ENCODE peak calls at places on chromosomes 13 and 19, in ten cellular contexts. One of them, this sample, is unnamed.

GRCh38 chr19:33438016-33438671 is 64.6 kb downstream of the CEBPG start:
- DNase-seq in A549: peak
- DNase-seq in erythroblast: no peak
- DNase-seq in IMR-90: peak
- DNase-seq in tibial nerve: no peak
- DNase-seq in uterus: no peak
- DNase-seq in testis: peak
- DNase-seq in HCT116: no peak
- DNase-seq in heart left ventricle: peak
- DNase-seq in Peyer's patch: no peak
- DNase-seq in this sample: no peak

GRCh38 chr19:50776131-50776530 is 5.9 kb downstream of the GPR32 start:
- DNase-seq in A549: no peak
- DNase-seq in erythroblast: no peak
- DNase-seq in IMR-90: no peak
- DNase-seq in tibial nerve: no peak
- DNase-seq in uterus: no peak
- DNase-seq in testis: no peak
- DNase-seq in HCT116: no peak
- DNase-seq in heart left ventricle: no peak
- DNase-seq in Peyer's patch: no peak
- DNase-seq in this sample: no peak

GRCh38 chr13:28611654-28612131 is 47.2 kb upstream of the POMP start:
- DNase-seq in A549: no peak
- DNase-seq in erythroblast: no peak
- DNase-seq in IMR-90: peak
- DNase-seq in tibial nerve: no peak
- DNase-seq in uterus: no peak
- DNase-seq in testis: no peak
- DNase-seq in HCT116: no peak
- DNase-seq in heart left ventricle: no peak
- DNase-seq in Peyer's patch: no peak
- DNase-seq in this sample: no peak

GRCh38 chr13:33025220-33025744 is 9.1 kb downstream of the KL start:
- DNase-seq in A549: no peak
- DNase-seq in erythroblast: no peak
- DNase-seq in IMR-90: no peak
- DNase-seq in tibial nerve: no peak
- DNase-seq in uterus: no peak
- DNase-seq in testis: no peak
- DNase-seq in HCT116: no peak
- DNase-seq in heart left ventricle: no peak
- DNase-seq in Peyer's patch: no peak
- DNase-seq in this sample: no peak

GRCh38 chr13:112588490-112589297 is 741 bp upstream of the TUBGCP3 start:
- DNase-seq in A549: no peak
- DNase-seq in erythroblast: peak
- DNase-seq in IMR-90: no peak
- DNase-seq in tibial nerve: no peak
- DNase-seq in uterus: no peak
- DNase-seq in testis: no peak
- DNase-seq in HCT116: no peak
- DNase-seq in heart left ventricle: no peak
- DNase-seq in Peyer's patch: no peak
- DNase-seq in this sample: no peak

GRCh38 chr13:114037674-114038073 is 63.8 kb upstream of the C13orf46 start:
- DNase-seq in A549: no peak
- DNase-seq in erythroblast: no peak
- DNase-seq in IMR-90: no peak
- DNase-seq in tibial nerve: no peak
- DNase-seq in uterus: no peak
- DNase-seq in testis: no peak
- DNase-seq in HCT116: no peak
- DNase-seq in heart left ventricle: no peak
- DNase-seq in Peyer's patch: no peak
- DNase-seq in this sample: no peak

GRCh38 chr13:61410266-61410665 is 5.4 kb downstream of the PCDH20 start:
- DNase-seq in A549: no peak
- DNase-seq in erythroblast: no peak
- DNase-seq in IMR-90: no peak
- DNase-seq in tibial nerve: no peak
- DNase-seq in uterus: no peak
- DNase-seq in testis: no peak
- DNase-seq in HCT116: no peak
- DNase-seq in heart left ventricle: no peak
- DNase-seq in Peyer's patch: no peak
- DNase-seq in this sample: no peak

GRCh38 chr19:17488593-17489391 is 18.5 kb downstream of the SLC27A1 start:
- DNase-seq in A549: no peak
- DNase-seq in erythroblast: peak
- DNase-seq in IMR-90: no peak
- DNase-seq in tibial nerve: no peak
- DNase-seq in uterus: peak
- DNase-seq in testis: peak
- DNase-seq in HCT116: peak
- DNase-seq in heart left ventricle: peak
- DNase-seq in Peyer's patch: peak
- DNase-seq in this sample: no peak

GRCh38 chr19:56423985-56424353 is 19.8 kb downstream of the ZNF583 start:
- DNase-seq in A549: no peak
- DNase-seq in erythroblast: no peak
- DNase-seq in IMR-90: no peak
- DNase-seq in tibial nerve: no peak
- DNase-seq in uterus: no peak
- DNase-seq in testis: no peak
- DNase-seq in HCT116: no peak
- DNase-seq in heart left ventricle: no peak
- DNase-seq in Peyer's patch: no peak
- DNase-seq in this sample: no peak

GRCh38 chr19:19109601-19110000 is 28.7 kb downstream of the TMEM161A start:
- DNase-seq in A549: no peak
- DNase-seq in erythroblast: no peak
- DNase-seq in IMR-90: peak
- DNase-seq in tibial nerve: no peak
- DNase-seq in uterus: no peak
- DNase-seq in testis: no peak
- DNase-seq in HCT116: no peak
- DNase-seq in heart left ventricle: no peak
- DNase-seq in Peyer's patch: no peak
- DNase-seq in this sample: no peak

GRCh38 chr19:47020992-47021496 is 1.4 kb downstream of the NPAS1 start:
- DNase-seq in A549: no peak
- DNase-seq in erythroblast: no peak
- DNase-seq in IMR-90: no peak
- DNase-seq in tibial nerve: no peak
- DNase-seq in uterus: no peak
- DNase-seq in testis: no peak
- DNase-seq in HCT116: no peak
- DNase-seq in heart left ventricle: no peak
- DNase-seq in Peyer's patch: no peak
- DNase-seq in this sample: no peak

GRCh38 chr13:43307221-43307920 is 284.0 kb downstream of the DNAJC15 start:
- DNase-seq in A549: no peak
- DNase-seq in erythroblast: no peak
- DNase-seq in IMR-90: no peak
- DNase-seq in tibial nerve: no peak
- DNase-seq in uterus: no peak
- DNase-seq in testis: no peak
- DNase-seq in HCT116: no peak
- DNase-seq in heart left ventricle: no peak
- DNase-seq in Peyer's patch: no peak
- DNase-seq in this sample: no peak

GRCh38 chr19:16921766-16922591 is 33.2 kb downstream of the F2RL3 start:
- DNase-seq in A549: no peak
- DNase-seq in erythroblast: no peak
- DNase-seq in IMR-90: no peak
- DNase-seq in tibial nerve: no peak
- DNase-seq in uterus: no peak
- DNase-seq in testis: no peak
- DNase-seq in HCT116: no peak
- DNase-seq in heart left ventricle: no peak
- DNase-seq in Peyer's patch: no peak
- DNase-seq in this sample: no peak

GRCh38 chr13:26531751-26532150 is 25.7 kb upstream of the WASF3 start:
- DNase-seq in A549: no peak
- DNase-seq in erythroblast: no peak
- DNase-seq in IMR-90: no peak
- DNase-seq in tibial nerve: no peak
- DNase-seq in uterus: no peak
- DNase-seq in testis: no peak
- DNase-seq in HCT116: no peak
- DNase-seq in heart left ventricle: no peak
- DNase-seq in Peyer's patch: no peak
- DNase-seq in this sample: no peak
- TF ChIP-seq POLR2A in A549: no peak
- TF ChIP-seq POLR2A in erythroblast: no peak
- TF ChIP-seq POLR2A in IMR-90: no peak
- TF ChIP-seq POLR2A in tibial nerve: no peak
- TF ChIP-seq POLR2A in uterus: no peak
- TF ChIP-seq POLR2A in testis: no peak
- TF ChIP-seq POLR2A in HCT116: no peak
- TF ChIP-seq POLR2A in heart left ventricle: no peak
- TF ChIP-seq POLR2A in Peyer's patch: no peak
- TF ChIP-seq POLR2A in this sample: no peak

GRCh38 chr13:20974981-20975585 is 72.5 kb upstream of the XPO4 start:
- DNase-seq in A549: no peak
- DNase-seq in erythroblast: no peak
- DNase-seq in IMR-90: no peak
- DNase-seq in tibial nerve: no peak
- DNase-seq in uterus: no peak
- DNase-seq in testis: no peak
- DNase-seq in HCT116: no peak
- DNase-seq in heart left ventricle: no peak
- DNase-seq in Peyer's patch: no peak
- DNase-seq in this sample: no peak
- TF ChIP-seq POLR2A in A549: no peak
- TF ChIP-seq POLR2A in erythroblast: no peak
- TF ChIP-seq POLR2A in IMR-90: no peak
- TF ChIP-seq POLR2A in tibial nerve: no peak
- TF ChIP-seq POLR2A in uterus: no peak
- TF ChIP-seq POLR2A in testis: no peak
- TF ChIP-seq POLR2A in HCT116: no peak
- TF ChIP-seq POLR2A in heart left ventricle: no peak
- TF ChIP-seq POLR2A in Peyer's patch: no peak
- TF ChIP-seq POLR2A in this sample: no peak

DNA sequence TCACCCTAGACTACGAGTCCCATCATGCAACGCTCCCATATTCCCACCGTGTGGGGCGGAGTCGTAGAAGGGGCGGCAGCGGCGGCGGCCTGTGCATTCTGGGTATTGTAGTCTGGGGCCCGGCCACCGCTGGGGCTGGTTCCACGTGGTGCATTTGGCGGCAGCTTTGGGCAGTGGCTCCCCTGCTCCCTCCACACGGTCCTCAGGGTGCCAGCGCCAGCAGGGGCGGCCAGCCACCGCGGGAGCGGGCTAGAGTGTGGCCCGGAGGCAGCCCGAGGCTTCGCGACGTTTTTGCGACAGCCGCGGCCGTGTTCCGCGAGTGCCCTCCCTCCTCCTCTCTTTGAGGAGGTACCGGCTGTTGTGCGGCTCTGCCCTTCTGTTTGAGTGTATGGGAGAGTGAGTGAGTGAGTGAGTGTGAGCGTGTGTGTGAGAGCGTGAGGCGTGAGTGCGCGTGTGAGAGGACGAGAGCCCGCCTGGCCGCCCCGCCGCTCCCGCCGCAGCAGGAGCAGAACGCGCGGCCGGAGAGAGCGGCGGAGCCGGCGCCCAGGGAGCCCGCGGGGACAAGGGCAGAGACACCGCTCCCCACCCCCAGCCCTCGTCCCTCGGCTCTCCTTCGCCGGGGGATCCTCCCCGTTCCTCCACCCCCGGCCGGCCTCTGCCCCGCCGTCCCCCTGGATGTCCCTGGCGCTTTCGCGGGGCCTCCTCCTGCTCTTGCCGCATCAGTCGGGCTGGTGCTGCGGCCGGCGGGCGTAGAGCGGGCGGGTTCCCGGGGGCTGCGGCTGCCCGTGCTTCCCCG is at the start of gene CDK8:
- DNase-seq in A549: peak
- DNase-seq in erythroblast: peak
- DNase-seq in IMR-90: peak
- DNase-seq in tibial nerve: peak
- DNase-seq in uterus: peak
- DNase-seq in testis: peak
- DNase-seq in HCT116: peak
- DNase-seq in heart left ventricle: peak
- DNase-seq in Peyer's patch: peak
- DNase-seq in this sample: peak
- TF ChIP-seq POLR2A in A549: peak
- TF ChIP-seq POLR2A in erythroblast: peak
- TF ChIP-seq POLR2A in IMR-90: peak
- TF ChIP-seq POLR2A in tibial nerve: peak
- TF ChIP-seq POLR2A in uterus: peak
- TF ChIP-seq POLR2A in testis: no peak
- TF ChIP-seq POLR2A in HCT116: peak
- TF ChIP-seq POLR2A in heart left ventricle: no peak
- TF ChIP-seq POLR2A in Peyer's patch: peak
- TF ChIP-seq POLR2A in this sample: no peak

GRCh38 chr13:40664100-40665060 is 2.1 kb downstream of the FOXO1 start:
- DNase-seq in A549: peak
- DNase-seq in erythroblast: peak
- DNase-seq in IMR-90: no peak
- DNase-seq in tibial nerve: peak
- DNase-seq in uterus: peak
- DNase-seq in testis: peak
- DNase-seq in HCT116: no peak
- DNase-seq in heart left ventricle: peak
- DNase-seq in Peyer's patch: peak
- DNase-seq in this sample: peak
- TF ChIP-seq POLR2A in A549: no peak
- TF ChIP-seq POLR2A in erythroblast: no peak
- TF ChIP-seq POLR2A in IMR-90: no peak
- TF ChIP-seq POLR2A in tibial nerve: peak
- TF ChIP-seq POLR2A in uterus: peak
- TF ChIP-seq POLR2A in testis: no peak
- TF ChIP-seq POLR2A in HCT116: peak
- TF ChIP-seq POLR2A in heart left ventricle: no peak
- TF ChIP-seq POLR2A in Peyer's patch: peak
- TF ChIP-seq POLR2A in this sample: peak